ENCODE peak calls at places on chromosomes 4 and X, in seven cellular contexts. I is H1, W is neuronal stem cell, O is IMR-90, F is H9, Q is mesenchymal stem cell, B is trophoblast cell. J is an unnamed sample.

GRCh38 chrX:38166478-38167083 is 54.1 kb downstream of the SRPX start:
- DNase-seq in I (no peak), W (no peak), O (peak; percentile 26), F (no peak), Q (peak; percentile 27), B (peak; percentile 69), J (peak; percentile 24)

GRCh38 chrX:119971184-119971583 is 27.6 kb upstream of the NKAP start:
- DNase-seq in I (no peak), W (no peak), O (no peak), F (no peak), Q (no peak), B (no peak), J (no peak)

GRCh38 chr4:73341454-73341853 is 62.6 kb upstream of the ALB start:
- DNase-seq in I (peak; percentile 53), W (peak; percentile 56), O (peak; percentile 53), F (peak; percentile 59), Q (peak; percentile 56), B (peak; percentile 69), J (peak; percentile 84)

GRCh38 chrX:46376246-46376885 is 168.9 kb downstream of the ZNF674 start:
- DNase-seq in I (no peak), W (peak; percentile 27), O (peak; percentile 48), F (peak; percentile 56), Q (peak; percentile 61), B (peak; percentile 43), J (peak; percentile 75)

GRCh38 chr4:101306225-101306624 is 41.1 kb downstream of the PPP3CA start:
- DNase-seq in I (no peak), W (no peak), O (no peak), F (no peak), Q (no peak), B (no peak), J (no peak)

GRCh38 chr4:14787894-14788293 is 214.4 kb upstream of the CPEB2 start:
- DNase-seq in I (no peak), W (no peak), O (peak; percentile 13), F (peak; percentile 58), Q (peak; percentile 45), B (peak; percentile 32), J (peak; percentile 74)

GRCh38 chr4:10346023-10346422 is 111.2 kb downstream of the ZNF518B start:
- DNase-seq in I (no peak), W (no peak), O (peak; percentile 1), F (no peak), Q (no peak), B (peak; percentile 79), J (peak; percentile 46)

GRCh38 chrX:38895775-38896174 is 94.5 kb downstream of the MID1IP1 start:
- DNase-seq in I (no peak), W (no peak), O (no peak), F (no peak), Q (no peak), B (no peak), J (no peak)

GRCh38 chr4:67393699-67394281 is 151.5 kb downstream of the CENPC start:
- DNase-seq in I (no peak), W (peak; percentile 39), O (peak; percentile 50), F (no peak), Q (peak; percentile 39), B (peak; percentile 71), J (peak; percentile 37)

DNA sequence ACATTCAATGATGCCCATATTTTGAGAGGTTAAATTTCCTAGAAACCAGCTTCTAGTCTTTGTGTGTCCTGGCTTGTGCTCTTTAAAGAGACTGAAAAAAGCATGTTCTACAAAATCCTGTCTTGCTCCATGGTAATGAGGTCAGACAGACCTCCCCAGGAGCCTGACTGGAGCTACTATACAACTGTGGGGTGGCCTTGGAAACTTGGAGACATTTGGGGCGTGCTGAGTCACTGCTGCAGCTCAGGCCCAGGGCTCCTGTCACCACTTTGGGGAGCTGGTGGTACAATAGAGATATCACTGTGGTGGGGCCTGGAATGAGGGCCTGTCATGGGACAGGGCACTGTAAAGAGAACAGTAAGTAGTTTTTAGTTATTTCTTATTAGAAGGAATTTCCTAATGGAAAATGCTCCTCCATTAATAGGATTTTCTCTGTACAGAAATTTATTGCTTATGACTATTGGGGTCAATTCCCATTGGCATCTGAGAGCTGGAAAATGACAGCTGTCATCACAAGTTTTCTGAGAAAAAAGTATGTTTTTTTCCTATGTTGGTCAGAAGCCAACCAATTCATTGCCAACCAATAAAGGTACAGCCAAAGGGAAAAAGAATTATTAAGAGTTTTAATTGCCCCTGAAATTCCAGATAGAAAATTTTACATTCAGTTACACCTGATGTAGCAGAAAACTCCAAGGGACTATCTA is 207.4 kb upstream of the JADE1 start:
- DNase-seq in I (peak; percentile 30), W (no peak), O (peak; percentile 31), F (no peak), Q (peak; percentile 74), B (no peak), J (no peak)
- H3K23ac ChIP-seq in I (no peak overlapping the region), W (no peak overlapping the region), O (peak overlapping the region; percentile 24), F (no peak overlapping the region), Q (no peak overlapping the region), B (no peak overlapping the region), J (no peak overlapping the region)

GRCh38 chrX:23493941-23494374 is 159.3 kb downstream of the PTCHD1 start:
- DNase-seq in I (no peak), W (no peak), O (no peak), F (no peak), Q (no peak), B (no peak), J (peak; percentile 38)
- H4K8ac ChIP-seq in I (no peak overlapping the region), W (no peak overlapping the region), O (no peak overlapping the region), F (no peak overlapping the region), Q (no peak overlapping the region), B (no peak overlapping the region), J (no peak overlapping the region)

DNA sequence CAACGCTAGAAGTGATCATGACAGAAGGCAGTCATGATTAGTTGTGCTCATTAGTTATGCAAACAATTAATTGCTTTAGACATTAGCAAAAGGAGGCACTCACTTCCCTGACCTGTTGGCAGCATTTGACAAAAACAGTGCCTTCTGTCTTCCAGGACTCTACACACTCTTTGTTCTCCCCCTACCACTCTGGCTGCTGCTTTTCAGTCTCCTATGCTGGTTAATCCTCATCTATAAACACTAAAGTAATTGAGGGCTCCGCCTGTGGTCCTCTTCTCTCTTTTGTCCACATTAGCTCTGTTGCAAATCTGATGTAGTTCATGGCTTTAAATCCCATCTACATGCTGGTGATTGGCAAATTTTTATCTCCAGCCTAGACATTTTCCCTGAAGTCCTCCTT is 47.8 kb downstream of the ARHGEF38 start:
- DNase-seq in I (no peak), W (no peak), O (no peak), F (no peak), Q (no peak), B (no peak), J (no peak)
- H2BK120ac ChIP-seq in I (no peak overlapping the region), W (no peak overlapping the region), O (no peak overlapping the region), F (no peak overlapping the region), Q (no peak overlapping the region), B (no peak overlapping the region), J (no peak overlapping the region)

GRCh38 chr4:186553717-186554116 is 1.6 kb downstream of the MTNR1A start:
- DNase-seq in I (no peak), W (no peak), O (no peak), F (peak; percentile 56), Q (no peak), B (no peak), J (peak; percentile 51)

GRCh38 chr4:186551849-186552248 is 3.5 kb downstream of the MTNR1A start:
- DNase-seq in I (no peak), W (no peak), O (no peak), F (no peak), Q (no peak), B (no peak), J (no peak)

GRCh38 chr4:186554890-186555827 is at the start of gene MTNR1A:
- DNase-seq in I (peak; percentile 83), W (peak; percentile 46), O (no peak), F (peak; percentile 67), Q (peak; percentile 33), B (no peak), J (peak; percentile 71)

GRCh38 chr4:186557061-186557460 is 1.7 kb upstream of the MTNR1A start:
- DNase-seq in I (no peak), W (no peak), O (no peak), F (no peak), Q (no peak), B (no peak), J (no peak)

GRCh38 chr4:186554485-186554884 is 882 bp downstream of the MTNR1A start:
- DNase-seq in I (no peak), W (no peak), O (no peak), F (peak; percentile 78), Q (no peak), B (no peak), J (peak; percentile 82)
- H3K23ac ChIP-seq in I (no peak overlapping the region), W (no peak overlapping the region), O (no peak overlapping the region), F (no peak overlapping the region), Q (no peak overlapping the region), B (no peak overlapping the region), J (peak overlapping the region; percentile 71)

GRCh38 chr4:170040031-170040680 is 14.0 kb upstream of the MFAP3L start:
- DNase-seq in I (peak; percentile 11), W (no peak), O (no peak), F (no peak), Q (no peak), B (no peak), J (no peak)
- H4K8ac ChIP-seq in I (no peak overlapping the region), W (no peak overlapping the region), O (no peak overlapping the region), F (no peak overlapping the region), Q (no peak overlapping the region), B (no peak overlapping the region), J (no peak overlapping the region)

J was measured in mesendoderm.